ENCODE peak calls at places on chromosomes 2 and 18, in ten cellular contexts. Y is Peyer's patch; L is NCI-H748 treated with DMSO at 0.1 percent for 48 hours; U is NCI-H345; Z is CD4-positive, alpha-beta memory T cell; H is T-helper 1 cell; A is NCI-H1105 treated with DMSO at 0.1 percent for 48 hours; D is AG09319; C is mesendoderm; G is fibroblast of pulmonary artery. K is an unnamed sample.

GRCh38 chr2:239583171-239583878 is 182.5 kb upstream of the HDAC4 start:
- DNase-seq in Y (no peak), L (no peak), U (no peak), Z (no peak), H (no peak), A (no peak), D (no peak), C (no peak), G (no peak), K (no peak)

GRCh38 chr2:231680992-231681852 is 27.1 kb upstream of the PTMA start:
- DNase-seq in Y (peak; percentile 83), L (no peak), U (no peak), Z (no peak), H (no peak), A (no peak), D (peak; percentile 66), C (peak; percentile 89), G (peak; percentile 81), K (peak; percentile 94)

GRCh38 chr18:2244641-2245040 is 326.7 kb downstream of the METTL4 start:
- DNase-seq in Y (no peak), L (no peak), U (no peak), Z (no peak), H (no peak), A (no peak), D (no peak), C (peak; percentile 71), G (no peak), K (no peak)

GRCh38 chr2:241894681-241895426 is 25.3 kb downstream of the RTP5 start:
- DNase-seq in Y (peak; percentile 43), L (no peak), U (no peak), Z (no peak), H (no peak), A (no peak), D (no peak), C (no peak), G (no peak), K (no peak)

GRCh38 chr2:54634564-54635511 is 88.6 kb upstream of the EML6 start:
- DNase-seq in Y (peak; percentile 59), L (no peak), U (no peak), Z (peak; percentile 5), H (no peak), A (no peak), D (no peak), C (peak; percentile 63), G (peak; percentile 95), K (peak; percentile 66)

GRCh38 chr2:34104601-34105000 is 505.5 kb upstream of the FAM98A start:
- DNase-seq in Y (no peak), L (no peak), U (no peak), Z (no peak), H (no peak), A (no peak), D (no peak), C (peak; percentile 2), G (peak; percentile 49), K (no peak)

GRCh38 chr18:30358545-30358944 is 684.0 kb downstream of the DSC3 start:
- DNase-seq in Y (no peak), L (no peak), U (no peak), Z (no peak), H (no peak), A (no peak), D (no peak), C (no peak), G (peak; percentile 77), K (no peak)

GRCh38 chr18:55838322-55838721 is 250.3 kb upstream of the TCF4 start:
- DNase-seq in Y (no peak), L (no peak), U (no peak), Z (no peak), H (no peak), A (no peak), D (no peak), C (peak; percentile 57), G (no peak), K (no peak)

GRCh38 chr2:23492941-23493340 is 108.0 kb downstream of the KLHL29 start:
- DNase-seq in Y (no peak), L (no peak), U (peak; percentile 84), Z (no peak), H (no peak), A (peak; percentile 24), D (no peak), C (no peak), G (no peak), K (no peak)

GRCh38 chr2:216554755-216555154 is 56.1 kb downstream of the RPL37A start:
- DNase-seq in Y (no peak), L (no peak), U (peak; percentile 38), Z (no peak), H (no peak), A (no peak), D (no peak), C (no peak), G (no peak), K (no peak)

K was measured in hepatic stellate cell.